ENCODE peak calls at places on chromosome 5, in nine cellular contexts. W, I, B, L, S, N, E, M and O are unnamed samples.

GRCh38 chr5:98109561-98110006 is 663.9 kb upstream of the RGMB start:
- DNase-seq in M (peak), B (no peak), L (peak), I (no peak), N (no peak), E (no peak), S (peak), W (peak), O (no peak)

GRCh38 chr5:1751864-1752822 is 47.5 kb downstream of the MRPL36 start:
- DNase-seq in I (no peak), B (peak), M (no peak), S (no peak), E (peak), L (no peak), N (no peak), W (no peak), O (no peak)

GRCh38 chr5:112201141-112201540 is 217.9 kb downstream of the EPB41L4A start:
- DNase-seq in N (no peak), I (no peak), W (no peak), E (no peak), S (no peak), L (no peak), M (no peak), B (no peak), O (no peak)

GRCh38 chr5:149317281-149318048 is 27.8 kb upstream of the GRPEL2 start:
- DNase-seq in W (peak), L (peak), M (peak), S (peak), N (peak), B (no peak), I (no peak), E (no peak), O (no peak)

GRCh38 chr5:164481270-164481669 is 975.9 kb downstream of the MAT2B start:
- DNase-seq in N (no peak), W (no peak), B (no peak), I (no peak), L (no peak), M (no peak), E (no peak), S (no peak), O (no peak)

GRCh38 chr5:98779264-98779877 is 5.9 kb downstream of the RGMB start:
- DNase-seq in B (no peak), N (no peak), W (no peak), L (no peak), M (peak), S (no peak), E (no peak), I (no peak), O (no peak)

GRCh38 chr5:10328323-10328722 is 20.6 kb upstream of the CMBL start:
- DNase-seq in W (no peak), M (no peak), I (peak), S (no peak), N (no peak), L (no peak), E (no peak), B (no peak), O (no peak)

GRCh38 chr5:80071510-80072021 is 36.4 kb downstream of the THBS4 start:
- DNase-seq in I (no peak), B (no peak), W (no peak), E (no peak), N (no peak), M (no peak), L (no peak), S (no peak), O (no peak)

GRCh38 chr5:174329738-174330137 is 284.2 kb downstream of the NSG2 start:
- DNase-seq in W (no peak), M (no peak), S (peak), I (no peak), L (peak), E (no peak), N (no peak), B (no peak), O (no peak)

GRCh38 chr5:127863610-127864395 is 160.6 kb downstream of the CCDC192 start:
- DNase-seq in B (no peak), W (peak), N (no peak), L (no peak), S (no peak), E (no peak), I (no peak), M (peak), O (no peak)

GRCh38 chr5:68529581-68529980 is 314.0 kb downstream of the PIK3R1 start:
- DNase-seq in N (no peak), S (peak), E (no peak), I (no peak), M (no peak), B (no peak), L (peak), W (peak), O (no peak)

GRCh38 chr5:135236951-135237791 is 161.9 kb downstream of the MACROH2A1 start:
- DNase-seq in L (no peak), E (peak), B (peak), I (no peak), S (no peak), W (no peak), N (no peak), M (no peak), O (no peak)

GRCh38 chr5:58235279-58235678 is 224.6 kb downstream of the PLK2 start:
- DNase-seq in S (peak), M (peak), I (peak), N (no peak), B (no peak), L (peak), E (no peak), W (peak), O (no peak)

GRCh38 chr5:166062092-166062491 is 2229.4 kb upstream of the WWC1 start:
- DNase-seq in E (no peak), B (no peak), M (no peak), W (no peak), N (no peak), I (no peak), L (no peak), S (no peak), O (no peak)

GRCh38 chr5:139461698-139462097 is 845 bp downstream of the ECSCR start:
- DNase-seq in L (peak), S (peak), B (no peak), E (no peak), I (no peak), N (no peak), M (peak), W (peak), O (no peak)

GRCh38 chr5:139796061-139796806 is 626 bp downstream of the PSD2 start:
- DNase-seq in I (no peak), M (no peak), S (no peak), L (no peak), E (no peak), W (no peak), N (no peak), B (peak), O (no peak)

GRCh38 chr5:171386006-171386671 is 1.5 kb upstream of the NPM1 start:
- DNase-seq in L (no peak), W (no peak), N (no peak), B (no peak), S (no peak), M (no peak), I (no peak), E (no peak), O (no peak)

GRCh38 chr5:142313275-142313674 is 11.5 kb downstream of the SPRY4 start:
- DNase-seq in N (no peak), I (no peak), L (no peak), M (no peak), S (no peak), B (no peak), E (no peak), W (peak), O (no peak)

GRCh38 chr5:37837101-37838032 is 2.5 kb downstream of the GDNF start:
- DNase-seq in I (no peak), N (peak), S (peak), E (peak), B (peak), L (peak), M (peak), W (peak), O (no peak)

GRCh38 chr5:147481857-147482256 is 28.0 kb downstream of the DPYSL3 start:
- DNase-seq in N (no peak), B (no peak), L (peak), W (peak), I (no peak), S (peak), M (peak), E (no peak), O (no peak)

GRCh38 chr5:17123010-17123409 is 94.4 kb upstream of the BASP1 start:
- DNase-seq in S (peak), E (no peak), B (peak), N (no peak), I (no peak), M (peak), W (no peak), L (peak), O (no peak)

GRCh38 chr5:81315336-81315735 is 13.9 kb downstream of the ZCCHC9 start:
- DNase-seq in L (peak), N (no peak), I (peak), E (no peak), M (peak), B (no peak), S (peak), W (peak), O (peak)

GRCh38 chr5:106822851-106823250 is 847.9 kb downstream of the EFNA5 start:
- DNase-seq in B (no peak), M (no peak), N (no peak), W (no peak), L (no peak), I (no peak), S (no peak), E (no peak), O (no peak)

GRCh38 chr5:170353011-170353890 is 35.9 kb downstream of the KCNMB1 start:
- DNase-seq in W (no peak), L (no peak), M (peak), S (peak), I (no peak), N (no peak), B (no peak), E (peak), O (no peak)

GRCh38 chr5:23507278-23507685 is at the start of gene PRDM9:
- DNase-seq in M (peak), S (peak), I (no peak), W (peak), N (no peak), L (no peak), B (peak), E (peak), O (peak)

GRCh38 chr5:10291736-10292135 is 16.0 kb downstream of the CMBL start:
- DNase-seq in N (no peak), I (no peak), S (no peak), E (no peak), L (no peak), M (no peak), W (no peak), B (no peak), O (no peak)

GRCh38 chr5:84373506-84373905 is 11.2 kb downstream of the EDIL3 start:
- DNase-seq in B (no peak), M (peak), E (no peak), S (peak), W (no peak), L (no peak), N (no peak), I (no peak), O (no peak)

GRCh38 chr5:34655354-34655991 is 655 bp upstream of the RAI14 start:
- DNase-seq in I (peak), M (peak), B (peak), W (peak), S (peak), L (peak), N (no peak), E (peak), O (peak)

GRCh38 chr5:107668154-107668932 is 2.4 kb downstream of the EFNA5 start:
- DNase-seq in M (no peak), N (no peak), S (no peak), E (no peak), W (no peak), L (no peak), I (peak), B (no peak), O (no peak)

GRCh38 chr5:74290634-74291033 is 349.9 kb downstream of the ENC1 start:
- DNase-seq in M (no peak), S (no peak), I (no peak), B (no peak), N (no peak), W (no peak), E (no peak), L (no peak), O (no peak)

GRCh38 chr5:172840077-172840777 is 6.2 kb downstream of the ERGIC1 start:
- DNase-seq in B (no peak), L (peak), E (no peak), I (no peak), N (no peak), M (no peak), W (no peak), S (no peak), O (no peak)
- H3K4me3 ChIP-seq in B (no peak), L (no peak), E (no peak), I (no peak), N (no peak), M (no peak), W (no peak), S (no peak), O (no peak)

GRCh38 chr5:157366741-157367684 is 93.0 kb upstream of the NIPAL4 start:
- DNase-seq in I (no peak), W (peak), S (peak), M (peak), N (no peak), E (peak), L (peak), B (no peak), O (no peak)
- TF ChIP-seq CTCF in I (peak), W (peak), S (peak), M (peak), N (peak), E (peak), L (peak), B (peak), O (peak)

GRCh38 chr5:111072949-111073682 is 1.6 kb downstream of the TSLP start:
- DNase-seq in L (no peak), M (no peak), W (peak), B (peak), I (no peak), E (peak), S (peak), N (peak), O (no peak)

GRCh38 chr5:111068208-111068607 is 3.3 kb upstream of the TSLP start:
- DNase-seq in W (peak), L (no peak), E (no peak), M (peak), N (no peak), I (no peak), B (no peak), S (peak), O (no peak)

GRCh38 chr5:111071413-111071812 is at the start of gene TSLP:
- DNase-seq in W (no peak), S (no peak), N (no peak), M (no peak), B (no peak), E (no peak), I (no peak), L (no peak), O (no peak)

GRCh38 chr5:111069839-111070238 is 1.7 kb upstream of the TSLP start:
- DNase-seq in W (peak), M (peak), I (no peak), N (no peak), S (peak), B (no peak), L (peak), E (no peak), O (no peak)

GRCh38 chr5:111070272-111071134 is 1.0 kb upstream of the TSLP start:
- DNase-seq in W (peak), L (no peak), B (peak), M (no peak), S (peak), I (no peak), E (peak), N (no peak), O (no peak)
- H3K4me3 ChIP-seq in W (peak), L (peak), B (peak), M (no peak), S (peak), I (no peak), E (peak), N (no peak), O (peak)

GRCh38 chr5:36392186-36392585 is 90.5 kb upstream of the RANBP3L start:
- DNase-seq in M (no peak), B (no peak), W (no peak), N (no peak), S (no peak), E (no peak), I (no peak), L (no peak), O (no peak)

GRCh38 chr5:36392818-36393217 is 91.1 kb upstream of the RANBP3L start:
- DNase-seq in S (peak), N (no peak), W (peak), E (no peak), I (no peak), B (no peak), L (peak), M (peak), O (no peak)

GRCh38 chr5:36390640-36391039 is 88.9 kb upstream of the RANBP3L start:
- DNase-seq in M (no peak), N (no peak), S (no peak), B (no peak), L (no peak), I (no peak), W (no peak), E (no peak), O (no peak)

GRCh38 chr5:36388288-36388687 is 86.6 kb upstream of the RANBP3L start:
- DNase-seq in S (no peak), B (no peak), W (no peak), L (no peak), M (no peak), I (no peak), E (no peak), N (no peak), O (no peak)

DNA sequence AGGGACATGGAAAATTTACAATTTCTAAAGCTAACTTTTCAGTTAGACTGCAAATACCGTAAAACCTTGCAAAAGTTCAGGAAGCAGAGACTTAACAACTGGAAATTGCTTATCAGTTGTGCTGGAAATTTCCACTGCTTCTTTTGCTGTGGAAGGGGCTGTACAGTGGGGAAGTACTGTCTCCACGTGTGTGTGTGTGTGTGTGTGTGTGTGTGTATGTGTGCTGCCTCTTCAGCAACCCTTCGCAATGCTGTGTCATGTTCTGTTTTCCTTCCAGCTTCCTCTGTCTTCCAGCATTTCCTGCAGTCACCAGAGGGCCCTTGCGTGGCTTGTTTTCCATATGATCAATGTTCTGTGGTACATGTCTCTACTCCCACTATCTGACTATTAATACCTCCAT is 87.5 kb upstream of the RANBP3L start:
- DNase-seq in I (no peak), N (no peak), B (no peak), L (peak), E (peak), W (peak), M (peak), S (peak), O (no peak)
- TF ChIP-seq CTCF in I (no peak), N (no peak), B (no peak), L (no peak), E (no peak), W (no peak), M (no peak), S (no peak), O (no peak)